ENCODE peak calls at places on chromosomes 11 and 22, in ten cellular contexts. One of them, this sample, is unnamed. For H3K4me1, the result is how much of the 10 kb centered on the place peaks cover.

GRCh38 chr11:10451399-10452116 is 3.5 kb upstream of the AMPD3 start:
- DNase-seq in kidney: no peak
- DNase-seq in vagina: no peak
- DNase-seq in left ventricle myocardium inferior: no peak
- DNase-seq in sigmoid colon: no peak
- DNase-seq in uterus: no peak
- DNase-seq in CD8-positive, alpha-beta memory T cell: peak
- DNase-seq in Karpas-422: no peak
- DNase-seq in PC-9: no peak
- DNase-seq in OCI-LY7: peak
- DNase-seq in this sample: no peak

GRCh38 chr11:17352925-17353227 is 1.3 kb downstream of the NCR3LG1 start:
- DNase-seq in vagina: no peak
- DNase-seq in uterus: peak
- DNase-seq in left ventricle myocardium inferior: peak
- DNase-seq in CD8-positive, alpha-beta memory T cell: no peak
- DNase-seq in Karpas-422: peak
- DNase-seq in OCI-LY7: peak
- DNase-seq in PC-9: peak
- DNase-seq in kidney: peak
- DNase-seq in sigmoid colon: peak
- DNase-seq in this sample: no peak

GRCh38 chr22:30266445-30267381 is at the start of gene OSM:
- DNase-seq in Karpas-422: peak
- DNase-seq in PC-9: no peak
- DNase-seq in CD8-positive, alpha-beta memory T cell: peak
- DNase-seq in OCI-LY7: peak
- DNase-seq in vagina: no peak
- DNase-seq in kidney: peak
- DNase-seq in left ventricle myocardium inferior: peak
- DNase-seq in sigmoid colon: peak
- DNase-seq in uterus: no peak
- DNase-seq in this sample: peak

GRCh38 chr11:44958165-44958564 is 7.5 kb upstream of the TP53I11 start:
- DNase-seq in CD8-positive, alpha-beta memory T cell: no peak
- DNase-seq in PC-9: no peak
- DNase-seq in kidney: no peak
- DNase-seq in uterus: no peak
- DNase-seq in sigmoid colon: no peak
- DNase-seq in Karpas-422: no peak
- DNase-seq in left ventricle myocardium inferior: no peak
- DNase-seq in OCI-LY7: no peak
- DNase-seq in vagina: no peak
- DNase-seq in this sample: no peak

GRCh38 chr11:32918427-32918826 is 25.8 kb downstream of the QSER1 start:
- DNase-seq in OCI-LY7: no peak
- DNase-seq in vagina: no peak
- DNase-seq in CD8-positive, alpha-beta memory T cell: no peak
- DNase-seq in sigmoid colon: no peak
- DNase-seq in PC-9: no peak
- DNase-seq in uterus: no peak
- DNase-seq in left ventricle myocardium inferior: no peak
- DNase-seq in Karpas-422: no peak
- DNase-seq in kidney: no peak
- DNase-seq in this sample: no peak

GRCh38 chr22:23119492-23120414 is 22.0 kb downstream of the RSPH14 start:
- DNase-seq in uterus: no peak
- DNase-seq in kidney: no peak
- DNase-seq in CD8-positive, alpha-beta memory T cell: peak
- DNase-seq in OCI-LY7: no peak
- DNase-seq in left ventricle myocardium inferior: no peak
- DNase-seq in PC-9: no peak
- DNase-seq in sigmoid colon: no peak
- DNase-seq in vagina: no peak
- DNase-seq in Karpas-422: peak
- DNase-seq in this sample: peak

GRCh38 chr11:41842673-41843072 is 383.2 kb upstream of the LRRC4C start:
- DNase-seq in kidney: peak
- DNase-seq in vagina: no peak
- DNase-seq in sigmoid colon: no peak
- DNase-seq in left ventricle myocardium inferior: no peak
- DNase-seq in Karpas-422: no peak
- DNase-seq in uterus: no peak
- DNase-seq in OCI-LY7: no peak
- DNase-seq in CD8-positive, alpha-beta memory T cell: no peak
- DNase-seq in PC-9: no peak
- DNase-seq in this sample: no peak

GRCh38 chr22:19942071-19942885 is 660 bp upstream of the TXNRD2 start:
- DNase-seq in kidney: peak
- DNase-seq in OCI-LY7: peak
- DNase-seq in left ventricle myocardium inferior: no peak
- DNase-seq in CD8-positive, alpha-beta memory T cell: no peak
- DNase-seq in PC-9: no peak
- DNase-seq in vagina: no peak
- DNase-seq in sigmoid colon: peak
- DNase-seq in Karpas-422: peak
- DNase-seq in uterus: peak
- DNase-seq in this sample: no peak

GRCh38 chr22:40240671-40241070 is 62.9 kb downstream of the TNRC6B start:
- DNase-seq in kidney: no peak
- DNase-seq in sigmoid colon: no peak
- DNase-seq in vagina: no peak
- DNase-seq in uterus: no peak
- DNase-seq in CD8-positive, alpha-beta memory T cell: no peak
- DNase-seq in left ventricle myocardium inferior: no peak
- DNase-seq in Karpas-422: no peak
- DNase-seq in PC-9: peak
- DNase-seq in OCI-LY7: no peak
- DNase-seq in this sample: peak

GRCh38 chr11:118635237-118635591 is 27.8 kb downstream of the PHLDB1 start:
- DNase-seq in Karpas-422: no peak
- DNase-seq in sigmoid colon: no peak
- DNase-seq in OCI-LY7: no peak
- DNase-seq in kidney: peak
- DNase-seq in vagina: no peak
- DNase-seq in left ventricle myocardium inferior: no peak
- DNase-seq in CD8-positive, alpha-beta memory T cell: no peak
- DNase-seq in PC-9: no peak
- DNase-seq in uterus: no peak
- DNase-seq in this sample: no peak

GRCh38 chr11:128222245-128222959 is 365.0 kb downstream of the ETS1 start:
- DNase-seq in CD8-positive, alpha-beta memory T cell: no peak
- DNase-seq in kidney: no peak
- DNase-seq in OCI-LY7: no peak
- DNase-seq in PC-9: no peak
- DNase-seq in vagina: no peak
- DNase-seq in sigmoid colon: no peak
- DNase-seq in uterus: no peak
- DNase-seq in Karpas-422: no peak
- DNase-seq in left ventricle myocardium inferior: no peak
- DNase-seq in this sample: no peak

GRCh38 chr11:47099213-47099917 is 77.3 kb downstream of the ARFGAP2 start:
- DNase-seq in Karpas-422: no peak
- DNase-seq in uterus: no peak
- DNase-seq in CD8-positive, alpha-beta memory T cell: no peak
- DNase-seq in PC-9: peak
- DNase-seq in left ventricle myocardium inferior: no peak
- DNase-seq in sigmoid colon: no peak
- DNase-seq in vagina: no peak
- DNase-seq in OCI-LY7: no peak
- DNase-seq in kidney: no peak
- DNase-seq in this sample: no peak

GRCh38 chr11:102546427-102546826 is 15.9 kb upstream of the MMP7 start:
- DNase-seq in vagina: no peak
- DNase-seq in Karpas-422: no peak
- DNase-seq in CD8-positive, alpha-beta memory T cell: no peak
- DNase-seq in OCI-LY7: no peak
- DNase-seq in PC-9: no peak
- DNase-seq in kidney: no peak
- DNase-seq in uterus: no peak
- DNase-seq in left ventricle myocardium inferior: no peak
- DNase-seq in sigmoid colon: no peak
- DNase-seq in this sample: no peak

GRCh38 chr22:39514373-39514973 is 5.9 kb upstream of the ATF4 start:
- DNase-seq in left ventricle myocardium inferior: peak
- DNase-seq in kidney: peak
- DNase-seq in OCI-LY7: peak
- DNase-seq in uterus: peak
- DNase-seq in sigmoid colon: no peak
- DNase-seq in CD8-positive, alpha-beta memory T cell: peak
- DNase-seq in vagina: no peak
- DNase-seq in PC-9: peak
- DNase-seq in Karpas-422: peak
- DNase-seq in this sample: no peak

GRCh38 chr11:130074736-130075135 is 5.0 kb downstream of the APLP2 start:
- DNase-seq in left ventricle myocardium inferior: no peak
- DNase-seq in CD8-positive, alpha-beta memory T cell: no peak
- DNase-seq in PC-9: no peak
- DNase-seq in vagina: no peak
- DNase-seq in uterus: no peak
- DNase-seq in kidney: no peak
- DNase-seq in Karpas-422: no peak
- DNase-seq in OCI-LY7: no peak
- DNase-seq in sigmoid colon: no peak
- DNase-seq in this sample: no peak
- H3K4me1 ChIP-seq in left ventricle myocardium inferior: under half
- H3K4me1 ChIP-seq in CD8-positive, alpha-beta memory T cell: under half
- H3K4me1 ChIP-seq in PC-9: under half
- H3K4me1 ChIP-seq in vagina: under half
- H3K4me1 ChIP-seq in uterus: under half
- H3K4me1 ChIP-seq in kidney: under half
- H3K4me1 ChIP-seq in Karpas-422: under half
- H3K4me1 ChIP-seq in OCI-LY7: under half
- H3K4me1 ChIP-seq in sigmoid colon: under half
- H3K4me1 ChIP-seq in this sample: under half

GRCh38 chr11:18581825-18582224 is 6.7 kb downstream of the UEVLD start:
- DNase-seq in OCI-LY7: no peak
- DNase-seq in CD8-positive, alpha-beta memory T cell: no peak
- DNase-seq in PC-9: no peak
- DNase-seq in uterus: no peak
- DNase-seq in vagina: no peak
- DNase-seq in Karpas-422: no peak
- DNase-seq in left ventricle myocardium inferior: no peak
- DNase-seq in sigmoid colon: no peak
- DNase-seq in kidney: no peak
- DNase-seq in this sample: no peak
- H3K4me3 ChIP-seq in OCI-LY7: no peak
- H3K4me3 ChIP-seq in CD8-positive, alpha-beta memory T cell: no peak
- H3K4me3 ChIP-seq in PC-9: no peak
- H3K4me3 ChIP-seq in uterus: no peak
- H3K4me3 ChIP-seq in vagina: no peak
- H3K4me3 ChIP-seq in Karpas-422: no peak
- H3K4me3 ChIP-seq in left ventricle myocardium inferior: no peak
- H3K4me3 ChIP-seq in sigmoid colon: no peak
- H3K4me3 ChIP-seq in kidney: no peak
- H3K4me3 ChIP-seq in this sample: no peak

GRCh38 chr22:46098525-46099475 is 51.5 kb upstream of the PPARA start:
- DNase-seq in CD8-positive, alpha-beta memory T cell: no peak
- DNase-seq in vagina: no peak
- DNase-seq in sigmoid colon: no peak
- DNase-seq in Karpas-422: no peak
- DNase-seq in PC-9: no peak
- DNase-seq in uterus: no peak
- DNase-seq in kidney: no peak
- DNase-seq in OCI-LY7: no peak
- DNase-seq in left ventricle myocardium inferior: no peak
- DNase-seq in this sample: no peak
- H3K4me1 ChIP-seq in CD8-positive, alpha-beta memory T cell: under half
- H3K4me1 ChIP-seq in vagina: half or more
- H3K4me1 ChIP-seq in sigmoid colon: half or more
- H3K4me1 ChIP-seq in Karpas-422: under half
- H3K4me1 ChIP-seq in PC-9: under half
- H3K4me1 ChIP-seq in uterus: under half
- H3K4me1 ChIP-seq in kidney: under half
- H3K4me1 ChIP-seq in OCI-LY7: under half
- H3K4me1 ChIP-seq in left ventricle myocardium inferior: half or more
- H3K4me1 ChIP-seq in this sample: under half

DNA sequence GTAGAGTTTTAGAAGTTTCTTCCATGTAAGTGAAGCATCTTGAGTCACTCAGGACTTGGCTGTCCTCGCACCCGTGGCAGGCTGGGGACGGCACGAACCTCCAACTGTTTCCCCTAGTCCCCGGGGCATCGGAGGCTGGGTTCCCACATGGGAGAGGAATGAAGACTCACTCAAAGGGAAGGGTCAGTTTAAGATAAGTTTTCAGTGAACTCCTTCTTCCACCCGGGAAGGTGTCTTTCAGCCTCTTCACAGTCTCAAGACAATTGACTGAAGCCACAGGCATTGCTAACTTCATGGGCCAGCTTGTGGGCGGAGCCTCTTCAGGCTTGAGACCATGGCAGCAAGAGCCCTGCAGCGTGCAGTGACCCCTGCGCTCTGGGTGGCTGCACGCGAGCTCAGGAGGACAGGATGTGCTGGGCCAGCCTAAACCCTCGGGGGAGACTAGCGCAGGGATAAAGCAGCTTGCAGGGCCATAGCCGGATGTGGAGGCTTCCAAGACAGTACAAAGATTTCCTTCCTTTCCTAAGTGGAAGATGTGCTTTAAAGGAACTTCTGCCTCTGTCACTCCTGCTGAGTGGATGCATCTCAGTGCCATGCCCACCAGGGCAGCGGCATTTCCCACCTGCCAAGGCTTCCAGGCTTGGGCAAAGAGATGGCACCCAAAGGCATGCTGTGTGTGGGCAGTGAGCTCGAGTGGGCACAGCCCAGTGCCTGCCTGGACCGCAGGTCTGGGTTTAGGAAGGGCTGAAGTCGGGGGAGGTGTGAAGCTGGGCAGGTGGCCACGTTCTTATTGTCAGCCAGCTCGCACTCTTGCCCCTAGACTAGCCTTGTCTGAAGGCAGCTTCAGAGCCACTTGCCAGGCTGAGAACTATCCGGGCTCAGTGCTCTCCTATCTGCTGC is 32.9 kb downstream of the PPIL2 start:
- DNase-seq in kidney: peak
- DNase-seq in OCI-LY7: no peak
- DNase-seq in sigmoid colon: no peak
- DNase-seq in CD8-positive, alpha-beta memory T cell: no peak
- DNase-seq in left ventricle myocardium inferior: peak
- DNase-seq in Karpas-422: no peak
- DNase-seq in vagina: no peak
- DNase-seq in PC-9: no peak
- DNase-seq in uterus: peak
- DNase-seq in this sample: no peak
- H3K4me3 ChIP-seq in kidney: no peak
- H3K4me3 ChIP-seq in OCI-LY7: no peak
- H3K4me3 ChIP-seq in sigmoid colon: no peak
- H3K4me3 ChIP-seq in CD8-positive, alpha-beta memory T cell: no peak
- H3K4me3 ChIP-seq in left ventricle myocardium inferior: no peak
- H3K4me3 ChIP-seq in Karpas-422: no peak
- H3K4me3 ChIP-seq in vagina: no peak
- H3K4me3 ChIP-seq in PC-9: no peak
- H3K4me3 ChIP-seq in uterus: no peak
- H3K4me3 ChIP-seq in this sample: no peak

GRCh38 chr22:11598492-11599440 is 3929.2 kb upstream of the OR11H1 start:
- DNase-seq in vagina: peak
- DNase-seq in kidney: peak
- DNase-seq in Karpas-422: no peak
- DNase-seq in CD8-positive, alpha-beta memory T cell: no peak
- DNase-seq in sigmoid colon: no peak
- DNase-seq in OCI-LY7: no peak
- DNase-seq in PC-9: no peak
- DNase-seq in left ventricle myocardium inferior: no peak
- DNase-seq in uterus: no peak
- DNase-seq in this sample: no peak
- H3K4me1 ChIP-seq in vagina: under half
- H3K4me1 ChIP-seq in kidney: under half
- H3K4me1 ChIP-seq in Karpas-422: under half
- H3K4me1 ChIP-seq in CD8-positive, alpha-beta memory T cell: under half
- H3K4me1 ChIP-seq in sigmoid colon: under half
- H3K4me1 ChIP-seq in OCI-LY7: under half
- H3K4me1 ChIP-seq in PC-9: under half
- H3K4me1 ChIP-seq in left ventricle myocardium inferior: under half
- H3K4me1 ChIP-seq in uterus: under half
- H3K4me1 ChIP-seq in this sample: under half

GRCh38 chr22:35648066-35649025 is at the start of gene APOL6:
- DNase-seq in vagina: peak
- DNase-seq in Karpas-422: peak
- DNase-seq in sigmoid colon: peak
- DNase-seq in uterus: no peak
- DNase-seq in OCI-LY7: peak
- DNase-seq in left ventricle myocardium inferior: no peak
- DNase-seq in kidney: no peak
- DNase-seq in CD8-positive, alpha-beta memory T cell: peak
- DNase-seq in PC-9: peak
- DNase-seq in this sample: peak
- H3K4me3 ChIP-seq in vagina: peak
- H3K4me3 ChIP-seq in Karpas-422: peak
- H3K4me3 ChIP-seq in sigmoid colon: peak
- H3K4me3 ChIP-seq in uterus: peak
- H3K4me3 ChIP-seq in OCI-LY7: peak
- H3K4me3 ChIP-seq in left ventricle myocardium inferior: peak
- H3K4me3 ChIP-seq in kidney: peak
- H3K4me3 ChIP-seq in CD8-positive, alpha-beta memory T cell: peak
- H3K4me3 ChIP-seq in PC-9: peak
- H3K4me3 ChIP-seq in this sample: peak

This sample was measured in effector memory CD4-positive, alpha-beta T cell.